ENCODE peak calls at places on chromosomes 13 and 19, in ten cellular contexts. One of them, this sample, is unnamed.

GRCh38 chr19:35248310-35249145 is at the start of gene LSR:
- DNase-seq in activated T-helper 1 cell treated with anti-CD3 and anti-CD28 coated beads, Interleukin-12 subunit alpha, Interleukin-12 subunit beta, Interleukin-2, Interleukin-4 antibody, amounts not matched to agents 30 ng/mL and 10 ng/mL and 1 ng/mL, durations not matched to agents 14 hours and 24 hours and 36 hours: peak
- DNase-seq in EL: no peak
- DNase-seq in D721Med: no peak
- DNase-seq in iris pigment epithelial cell: no peak
- DNase-seq in amygdala: no peak
- DNase-seq in H54: no peak
- DNase-seq in heart right ventricle: no peak
- DNase-seq in activated CD4-positive, alpha-beta T cell treated with anti-CD3 and anti-CD28 coated beads, Interleukin-2, amount 50 U/mL, for 48 hours: peak
- DNase-seq in NCI-H1092: no peak
- DNase-seq in this sample: no peak

GRCh38 chr19:15280915-15281683 is 48.9 kb upstream of the EPHX3 start:
- DNase-seq in activated T-helper 1 cell treated with anti-CD3 and anti-CD28 coated beads, Interleukin-12 subunit alpha, Interleukin-12 subunit beta, Interleukin-2, Interleukin-4 antibody, amounts not matched to agents 30 ng/mL and 10 ng/mL and 1 ng/mL, durations not matched to agents 14 hours and 24 hours and 36 hours: no peak
- DNase-seq in EL: peak
- DNase-seq in D721Med: no peak
- DNase-seq in iris pigment epithelial cell: peak
- DNase-seq in amygdala: peak
- DNase-seq in H54: peak
- DNase-seq in heart right ventricle: peak
- DNase-seq in activated CD4-positive, alpha-beta T cell treated with anti-CD3 and anti-CD28 coated beads, Interleukin-2, amount 50 U/mL, for 48 hours: no peak
- DNase-seq in NCI-H1092: peak
- DNase-seq in this sample: peak

GRCh38 chr19:47157455-47158321 is 27.1 kb downstream of the SAE1 start:
- DNase-seq in activated T-helper 1 cell treated with anti-CD3 and anti-CD28 coated beads, Interleukin-12 subunit alpha, Interleukin-12 subunit beta, Interleukin-2, Interleukin-4 antibody, amounts not matched to agents 30 ng/mL and 10 ng/mL and 1 ng/mL, durations not matched to agents 14 hours and 24 hours and 36 hours: peak
- DNase-seq in EL: peak
- DNase-seq in D721Med: no peak
- DNase-seq in iris pigment epithelial cell: peak
- DNase-seq in amygdala: no peak
- DNase-seq in H54: peak
- DNase-seq in heart right ventricle: peak
- DNase-seq in activated CD4-positive, alpha-beta T cell treated with anti-CD3 and anti-CD28 coated beads, Interleukin-2, amount 50 U/mL, for 48 hours: no peak
- DNase-seq in NCI-H1092: no peak
- DNase-seq in this sample: no peak

GRCh38 chr19:16368385-16369305 is 44.0 kb downstream of the KLF2 start:
- DNase-seq in activated T-helper 1 cell treated with anti-CD3 and anti-CD28 coated beads, Interleukin-12 subunit alpha, Interleukin-12 subunit beta, Interleukin-2, Interleukin-4 antibody, amounts not matched to agents 30 ng/mL and 10 ng/mL and 1 ng/mL, durations not matched to agents 14 hours and 24 hours and 36 hours: peak
- DNase-seq in EL: no peak
- DNase-seq in D721Med: no peak
- DNase-seq in iris pigment epithelial cell: no peak
- DNase-seq in amygdala: no peak
- DNase-seq in H54: no peak
- DNase-seq in heart right ventricle: no peak
- DNase-seq in activated CD4-positive, alpha-beta T cell treated with anti-CD3 and anti-CD28 coated beads, Interleukin-2, amount 50 U/mL, for 48 hours: no peak
- DNase-seq in NCI-H1092: no peak
- DNase-seq in this sample: no peak

GRCh38 chr13:41955605-41956004 is 5.3 kb downstream of the VWA8 start:
- DNase-seq in activated T-helper 1 cell treated with anti-CD3 and anti-CD28 coated beads, Interleukin-12 subunit alpha, Interleukin-12 subunit beta, Interleukin-2, Interleukin-4 antibody, amounts not matched to agents 30 ng/mL and 10 ng/mL and 1 ng/mL, durations not matched to agents 14 hours and 24 hours and 36 hours: no peak
- DNase-seq in EL: no peak
- DNase-seq in D721Med: no peak
- DNase-seq in iris pigment epithelial cell: no peak
- DNase-seq in amygdala: no peak
- DNase-seq in H54: no peak
- DNase-seq in heart right ventricle: no peak
- DNase-seq in activated CD4-positive, alpha-beta T cell treated with anti-CD3 and anti-CD28 coated beads, Interleukin-2, amount 50 U/mL, for 48 hours: no peak
- DNase-seq in NCI-H1092: no peak
- DNase-seq in this sample: no peak

GRCh38 chr13:99432637-99433542 is 68.4 kb upstream of the TM9SF2 start:
- DNase-seq in activated T-helper 1 cell treated with anti-CD3 and anti-CD28 coated beads, Interleukin-12 subunit alpha, Interleukin-12 subunit beta, Interleukin-2, Interleukin-4 antibody, amounts not matched to agents 30 ng/mL and 10 ng/mL and 1 ng/mL, durations not matched to agents 14 hours and 24 hours and 36 hours: peak
- DNase-seq in EL: peak
- DNase-seq in D721Med: no peak
- DNase-seq in iris pigment epithelial cell: peak
- DNase-seq in amygdala: peak
- DNase-seq in H54: peak
- DNase-seq in heart right ventricle: peak
- DNase-seq in activated CD4-positive, alpha-beta T cell treated with anti-CD3 and anti-CD28 coated beads, Interleukin-2, amount 50 U/mL, for 48 hours: peak
- DNase-seq in NCI-H1092: no peak
- DNase-seq in this sample: peak

GRCh38 chr13:74217816-74218215 is 83.6 kb upstream of the KLF12 start:
- DNase-seq in activated T-helper 1 cell treated with anti-CD3 and anti-CD28 coated beads, Interleukin-12 subunit alpha, Interleukin-12 subunit beta, Interleukin-2, Interleukin-4 antibody, amounts not matched to agents 30 ng/mL and 10 ng/mL and 1 ng/mL, durations not matched to agents 14 hours and 24 hours and 36 hours: no peak
- DNase-seq in EL: peak
- DNase-seq in D721Med: no peak
- DNase-seq in iris pigment epithelial cell: peak
- DNase-seq in amygdala: no peak
- DNase-seq in H54: no peak
- DNase-seq in heart right ventricle: no peak
- DNase-seq in activated CD4-positive, alpha-beta T cell treated with anti-CD3 and anti-CD28 coated beads, Interleukin-2, amount 50 U/mL, for 48 hours: no peak
- DNase-seq in NCI-H1092: no peak
- DNase-seq in this sample: no peak

GRCh38 chr19:38034153-38034835 is 127.3 kb downstream of the SIPA1L3 start:
- DNase-seq in activated T-helper 1 cell treated with anti-CD3 and anti-CD28 coated beads, Interleukin-12 subunit alpha, Interleukin-12 subunit beta, Interleukin-2, Interleukin-4 antibody, amounts not matched to agents 30 ng/mL and 10 ng/mL and 1 ng/mL, durations not matched to agents 14 hours and 24 hours and 36 hours: no peak
- DNase-seq in EL: peak
- DNase-seq in D721Med: no peak
- DNase-seq in iris pigment epithelial cell: peak
- DNase-seq in amygdala: no peak
- DNase-seq in H54: peak
- DNase-seq in heart right ventricle: no peak
- DNase-seq in activated CD4-positive, alpha-beta T cell treated with anti-CD3 and anti-CD28 coated beads, Interleukin-2, amount 50 U/mL, for 48 hours: no peak
- DNase-seq in NCI-H1092: no peak
- DNase-seq in this sample: no peak

GRCh38 chr19:17405250-17406038 is at the start of gene BST2:
- DNase-seq in activated T-helper 1 cell treated with anti-CD3 and anti-CD28 coated beads, Interleukin-12 subunit alpha, Interleukin-12 subunit beta, Interleukin-2, Interleukin-4 antibody, amounts not matched to agents 30 ng/mL and 10 ng/mL and 1 ng/mL, durations not matched to agents 14 hours and 24 hours and 36 hours: peak
- DNase-seq in EL: peak
- DNase-seq in D721Med: no peak
- DNase-seq in iris pigment epithelial cell: peak
- DNase-seq in amygdala: peak
- DNase-seq in H54: no peak
- DNase-seq in heart right ventricle: peak
- DNase-seq in activated CD4-positive, alpha-beta T cell treated with anti-CD3 and anti-CD28 coated beads, Interleukin-2, amount 50 U/mL, for 48 hours: peak
- DNase-seq in NCI-H1092: no peak
- DNase-seq in this sample: no peak